ENCODE peak calls at places on chromosomes 2 and 18, in eight cellular contexts. U is NCI-H1694, L is cardiac fibroblast, G is HEK293T, H is tibial nerve, E is AG08395, J is NCI-H524 treated with DMSO at 0.1 percent for 48 hours, D is Right ventricle myocardium superior. P is an unnamed sample.

GRCh38 chr2:149466635-149467034 is 120.9 kb downstream of the MMADHC start:
- DNase-seq in G (no peak), U (no peak), J (no peak), D (no peak), L (no peak), H (no peak), E (no peak), P (no peak)

GRCh38 chr18:22110482-22110924 is 58.9 kb upstream of the GATA6 start:
- DNase-seq in J (peak), E (no peak), L (no peak), H (no peak), D (no peak), U (peak), G (no peak), P (peak)

GRCh38 chr2:212114489-212114888 is 424.1 kb downstream of the ERBB4 start:
- DNase-seq in J (no peak), L (no peak), E (no peak), H (no peak), D (no peak), U (no peak), G (no peak), P (no peak)

GRCh38 chr18:28175930-28176673 is 828 bp downstream of the CDH2 start:
- DNase-seq in U (no peak), H (no peak), E (peak), J (peak), L (peak), G (peak), D (peak), P (peak)

GRCh38 chr2:118737690-118738089 is 109.8 kb downstream of the EN1 start:
- DNase-seq in D (no peak), H (no peak), E (no peak), U (no peak), J (no peak), G (no peak), L (no peak), P (no peak)

GRCh38 chr18:57793630-57793986 is 9.5 kb downstream of the ATP8B1 start:
- DNase-seq in G (no peak), U (no peak), D (no peak), J (no peak), H (no peak), L (no peak), E (no peak), P (no peak)

GRCh38 chr2:118589726-118590125 is 257.7 kb downstream of the EN1 start:
- DNase-seq in E (no peak), G (no peak), J (no peak), H (no peak), D (no peak), U (no peak), L (no peak), P (no peak)

GRCh38 chr2:23940262-23940975 is at the start of gene UBXN2A:
- DNase-seq in G (peak), L (peak), J (no peak), H (peak), U (peak), E (peak), D (peak), P (peak)

GRCh38 chr18:35050638-35051287 is 9.6 kb downstream of the MAPRE2 start:
- DNase-seq in E (no peak), H (peak), U (no peak), J (no peak), L (peak), D (no peak), G (no peak), P (no peak)